ENCODE peak calls at places on chromosomes 12 and 14, in five cellular contexts. One of them, this sample, is unnamed.

GRCh38 chr14:104551851-104552737 is 27.5 kb upstream of the C14orf180 start:
- DNase-seq in testis: no peak
- DNase-seq in right atrium auricular region: no peak
- DNase-seq in HepG2: no peak
- DNase-seq in HCT116: no peak
- DNase-seq in this sample: peak; percentile 30

GRCh38 chr14:24382103-24382377 is 14.1 kb downstream of the NFATC4 start:
- DNase-seq in right atrium auricular region: no peak
- DNase-seq in HCT116: no peak
- DNase-seq in HepG2: no peak
- DNase-seq in testis: no peak
- DNase-seq in this sample: no peak

GRCh38 chr12:128818065-128819022 is 5.4 kb downstream of the SLC15A4 start:
- DNase-seq in testis: no peak
- DNase-seq in HepG2: no peak
- DNase-seq in HCT116: no peak
- DNase-seq in right atrium auricular region: no peak
- DNase-seq in this sample: no peak

GRCh38 chr14:55223364-55223763 is 32.0 kb upstream of the DLGAP5 start:
- DNase-seq in HepG2: no peak
- DNase-seq in HCT116: no peak
- DNase-seq in right atrium auricular region: no peak
- DNase-seq in testis: no peak
- DNase-seq in this sample: no peak

GRCh38 chr12:121648458-121649028 is 20.9 kb downstream of the MORN3 start:
- DNase-seq in testis: no peak
- DNase-seq in right atrium auricular region: no peak
- DNase-seq in HepG2: no peak
- DNase-seq in HCT116: no peak
- DNase-seq in this sample: no peak

GRCh38 chr12:51475543-51475942 is 50.9 kb downstream of the SLC4A8 start:
- DNase-seq in HepG2: no peak
- DNase-seq in HCT116: no peak
- DNase-seq in right atrium auricular region: no peak
- DNase-seq in testis: no peak
- DNase-seq in this sample: no peak

GRCh38 chr14:59245809-59246295 is 57.4 kb downstream of the DAAM1 start:
- DNase-seq in HCT116: no peak
- DNase-seq in right atrium auricular region: no peak
- DNase-seq in testis: no peak
- DNase-seq in HepG2: no peak
- DNase-seq in this sample: no peak

GRCh38 chr14:81927069-81927468 is 393.4 kb upstream of the SEL1L start:
- DNase-seq in testis: no peak
- DNase-seq in HCT116: no peak
- DNase-seq in HepG2: no peak
- DNase-seq in right atrium auricular region: no peak
- DNase-seq in this sample: no peak

GRCh38 chr12:103571286-103571685 is 15.8 kb upstream of the STAB2 start:
- DNase-seq in testis: peak; percentile 34
- DNase-seq in HepG2: peak; percentile 16
- DNase-seq in right atrium auricular region: no peak
- DNase-seq in HCT116: peak; percentile 26
- DNase-seq in this sample: peak; percentile 45

GRCh38 chr14:24108336-24108874 is 6.2 kb upstream of the DCAF11 start:
- DNase-seq in HepG2: no peak
- DNase-seq in testis: no peak
- DNase-seq in HCT116: no peak
- DNase-seq in right atrium auricular region: no peak
- DNase-seq in this sample: no peak

GRCh38 chr14:60789656-60790055 is 55.1 kb downstream of the MNAT1 start:
- DNase-seq in right atrium auricular region: no peak
- DNase-seq in HCT116: no peak
- DNase-seq in testis: no peak
- DNase-seq in HepG2: no peak
- DNase-seq in this sample: no peak

GRCh38 chr14:23141706-23142467 is 22.8 kb upstream of the CEBPE start:
- DNase-seq in right atrium auricular region: peak; percentile 78
- DNase-seq in testis: peak; percentile 72
- DNase-seq in HCT116: no peak
- DNase-seq in HepG2: no peak
- DNase-seq in this sample: peak; percentile 73

GRCh38 chr12:53735556-53735955 is 8.3 kb upstream of the CALCOCO1 start:
- DNase-seq in HCT116: no peak
- DNase-seq in testis: no peak
- DNase-seq in right atrium auricular region: no peak
- DNase-seq in HepG2: no peak
- DNase-seq in this sample: no peak

GRCh38 chr14:60510254-60510975 is 1.5 kb downstream of the SIX6 start:
- DNase-seq in HCT116: no peak
- DNase-seq in right atrium auricular region: no peak
- DNase-seq in testis: no peak
- DNase-seq in HepG2: no peak
- DNase-seq in this sample: no peak

GRCh38 chr12:111412007-111412829 is 6.5 kb downstream of the SH2B3 start:
- DNase-seq in HCT116: no peak
- DNase-seq in testis: no peak
- DNase-seq in HepG2: no peak
- DNase-seq in right atrium auricular region: no peak
- DNase-seq in this sample: no peak

GRCh38 chr14:105690671-105691070 is 164.3 kb downstream of the TMEM121 start:
- DNase-seq in testis: no peak
- DNase-seq in HepG2: no peak
- DNase-seq in HCT116: no peak
- DNase-seq in right atrium auricular region: no peak
- DNase-seq in this sample: no peak
- H3K4me1 ChIP-seq in testis: no peaks in the 10 kb centered on the region
- H3K4me1 ChIP-seq in HepG2: no peaks in the 10 kb centered on the region
- H3K4me1 ChIP-seq in HCT116: no peaks in the 10 kb centered on the region
- H3K4me1 ChIP-seq in right atrium auricular region: no peaks in the 10 kb centered on the region
- H3K4me1 ChIP-seq in this sample: no peaks in the 10 kb centered on the region

GRCh38 chr12:39502657-39503056 is 59.7 kb upstream of the KIF21A start:
- DNase-seq in HepG2: no peak
- DNase-seq in HCT116: no peak
- DNase-seq in right atrium auricular region: no peak
- DNase-seq in testis: no peak
- DNase-seq in this sample: no peak
- TF ChIP-seq CTCF in HepG2: no peak
- TF ChIP-seq CTCF in HCT116: no peak
- TF ChIP-seq CTCF in right atrium auricular region: no peak
- TF ChIP-seq CTCF in testis: no peak
- TF ChIP-seq CTCF in this sample: no peak

GRCh38 chr12:124548854-124549378 is 18.5 kb downstream of the NCOR2 start:
- DNase-seq in HCT116: no peak
- DNase-seq in HepG2: no peak
- DNase-seq in testis: peak; percentile 86
- DNase-seq in right atrium auricular region: no peak
- DNase-seq in this sample: peak; percentile 62
- H3K4me1 ChIP-seq in HCT116: peaks cover 30% of the 10 kb centered on the region
- H3K4me1 ChIP-seq in HepG2: peaks cover 8% of the 10 kb centered on the region
- H3K4me1 ChIP-seq in testis: peaks cover 79% of the 10 kb centered on the region
- H3K4me1 ChIP-seq in right atrium auricular region: peaks cover 89% of the 10 kb centered on the region
- H3K4me1 ChIP-seq in this sample: peaks cover 86% of the 10 kb centered on the region

GRCh38 chr12:2119266-2119665 is 66.5 kb downstream of the CACNA1C start:
- DNase-seq in HepG2: no peak
- DNase-seq in HCT116: no peak
- DNase-seq in testis: no peak
- DNase-seq in right atrium auricular region: no peak
- DNase-seq in this sample: no peak
- TF ChIP-seq CTCF in HepG2: no peak
- TF ChIP-seq CTCF in HCT116: no peak
- TF ChIP-seq CTCF in testis: no peak
- TF ChIP-seq CTCF in right atrium auricular region: no peak
- TF ChIP-seq CTCF in this sample: no peak

DNA sequence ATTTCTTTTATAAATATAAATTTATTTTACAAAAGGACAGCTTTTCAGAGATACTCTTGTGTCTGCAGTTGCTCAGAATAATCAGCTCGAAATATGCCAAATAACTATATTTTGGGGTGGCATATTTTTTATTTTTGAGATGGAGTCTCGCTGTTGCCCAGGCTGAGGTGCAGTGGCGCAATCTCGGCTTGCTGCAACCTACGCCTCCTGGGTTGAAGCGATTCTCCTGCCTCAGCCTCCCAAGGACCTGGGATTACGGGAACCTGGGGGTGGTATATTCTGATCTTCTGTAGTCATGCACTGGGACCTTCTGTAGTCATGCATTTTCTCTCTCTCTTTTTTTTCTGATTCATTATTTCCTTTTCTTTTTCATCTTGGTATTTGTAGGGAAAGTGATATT is 135.0 kb upstream of the AMIGO2 start:
- DNase-seq in HepG2: no peak
- DNase-seq in right atrium auricular region: no peak
- DNase-seq in HCT116: no peak
- DNase-seq in testis: no peak
- DNase-seq in this sample: no peak
- H3K4me1 ChIP-seq in HepG2: peaks cover 5% of the 10 kb centered on the region
- H3K4me1 ChIP-seq in right atrium auricular region: no peaks in the 10 kb centered on the region
- H3K4me1 ChIP-seq in HCT116: peaks cover 7% of the 10 kb centered on the region
- H3K4me1 ChIP-seq in testis: no peaks in the 10 kb centered on the region
- H3K4me1 ChIP-seq in this sample: no peaks in the 10 kb centered on the region

GRCh38 chr12:22981711-22982110 is 356.7 kb downstream of the ETNK1 start:
- DNase-seq in HepG2: no peak
- DNase-seq in HCT116: no peak
- DNase-seq in right atrium auricular region: no peak
- DNase-seq in testis: no peak
- DNase-seq in this sample: no peak
- TF ChIP-seq CTCF in HepG2: no peak
- TF ChIP-seq CTCF in HCT116: no peak
- TF ChIP-seq CTCF in right atrium auricular region: no peak
- TF ChIP-seq CTCF in testis: no peak
- TF ChIP-seq CTCF in this sample: no peak

DNA sequence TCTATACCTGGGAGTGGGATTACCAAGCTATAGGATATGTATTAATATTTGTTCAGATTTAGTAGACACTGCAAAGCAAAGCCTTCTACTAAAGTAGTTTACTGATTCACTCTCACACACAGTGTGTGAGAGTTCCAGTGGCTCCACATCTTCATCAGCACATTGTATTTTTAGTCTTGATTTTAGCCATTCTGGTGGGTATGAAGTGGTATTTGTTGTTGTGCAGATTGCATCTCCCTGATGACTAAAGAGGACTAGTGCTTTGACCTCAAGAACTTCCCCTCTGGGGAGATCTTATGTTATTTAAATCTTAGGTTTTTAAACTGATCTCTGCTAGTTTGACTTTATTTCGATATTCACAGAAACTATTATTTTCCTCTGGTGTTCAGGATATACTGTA is 479.7 kb upstream of the RGS6 start:
- DNase-seq in HepG2: no peak
- DNase-seq in HCT116: no peak
- DNase-seq in right atrium auricular region: no peak
- DNase-seq in testis: no peak
- DNase-seq in this sample: no peak
- H3K4me1 ChIP-seq in HepG2: no peaks in the 10 kb centered on the region
- H3K4me1 ChIP-seq in HCT116: no peaks in the 10 kb centered on the region
- H3K4me1 ChIP-seq in right atrium auricular region: no peaks in the 10 kb centered on the region
- H3K4me1 ChIP-seq in testis: no peaks in the 10 kb centered on the region
- H3K4me1 ChIP-seq in this sample: no peaks in the 10 kb centered on the region

GRCh38 chr12:6754406-6754805 is 1.5 kb upstream of the MLF2 start:
- DNase-seq in HCT116: no peak
- DNase-seq in HepG2: no peak
- DNase-seq in testis: no peak
- DNase-seq in right atrium auricular region: no peak
- DNase-seq in this sample: no peak

GRCh38 chr12:6753772-6754356 is 923 bp upstream of the MLF2 start:
- DNase-seq in HCT116: no peak
- DNase-seq in testis: peak; percentile 55
- DNase-seq in HepG2: no peak
- DNase-seq in right atrium auricular region: no peak
- DNase-seq in this sample: no peak

GRCh38 chr12:6752181-6752930 is 585 bp downstream of the MLF2 start:
- DNase-seq in HCT116: no peak
- DNase-seq in right atrium auricular region: peak; percentile 60
- DNase-seq in testis: peak; percentile 57
- DNase-seq in HepG2: peak; percentile 51
- DNase-seq in this sample: no peak

GRCh38 chr12:6751767-6752166 is 1.2 kb downstream of the MLF2 start:
- DNase-seq in HepG2: no peak
- DNase-seq in right atrium auricular region: no peak
- DNase-seq in testis: no peak
- DNase-seq in HCT116: no peak
- DNase-seq in this sample: no peak

GRCh38 chr12:6752931-6753771 is at the start of gene MLF2:
- DNase-seq in HCT116: peak; percentile 97
- DNase-seq in right atrium auricular region: peak; percentile 99
- DNase-seq in HepG2: peak; percentile 96
- DNase-seq in testis: peak; percentile 98
- DNase-seq in this sample: peak; percentile 99
- TF ChIP-seq CTCF in HCT116: no peak
- TF ChIP-seq CTCF in right atrium auricular region: no peak
- TF ChIP-seq CTCF in HepG2: peak; percentile 33
- TF ChIP-seq CTCF in testis: peak; percentile 94
- TF ChIP-seq CTCF in this sample: no peak

This sample was measured in lower lobe of right lung.